ENCODE peak calls at places on chromosomes 7 and 10, in nine cellular contexts. W, U, J, K, L, I, O, D and G are unnamed samples.

GRCh38 chr10:61010863-61011262 is 66.9 kb upstream of the RHOBTB1 start:
- DNase-seq in W (no peak), U (no peak), J (no peak), K (no peak), L (no peak), I (no peak), O (no peak), D (no peak), G (no peak)

GRCh38 chr10:112000466-112000865 is 183.1 kb downstream of the GPAM start:
- DNase-seq in W (no peak), U (no peak), J (no peak), K (no peak), L (no peak), I (no peak), O (no peak), D (no peak), G (no peak)

GRCh38 chr10:61000769-61001730 is 57.1 kb upstream of the RHOBTB1 start:
- DNase-seq in W (peak; percentile 31), U (no peak), J (no peak), K (no peak), L (no peak), I (no peak), O (no peak), D (no peak), G (no peak)

GRCh38 chr10:113089581-113089980 is 139.5 kb downstream of the TCF7L2 start:
- DNase-seq in W (no peak), U (no peak), J (no peak), K (no peak), L (no peak), I (no peak), O (no peak), D (no peak), G (no peak)

GRCh38 chr10:80477813-80478212 is 23.7 kb downstream of the TSPAN14 start:
- DNase-seq in W (no peak), U (no peak), J (peak; percentile 12), K (no peak), L (no peak), I (no peak), O (no peak), D (no peak), G (no peak)

GRCh38 chr10:46514431-46514861 is 42.0 kb downstream of the GPRIN2 start:
- DNase-seq in W (no peak), U (no peak), J (peak; percentile 76), K (no peak), L (no peak), I (no peak), O (no peak), D (no peak), G (no peak)

GRCh38 chr10:43211030-43211429 is 55.8 kb downstream of the RASGEF1A start:
- DNase-seq in W (no peak), U (no peak), J (peak; percentile 72), K (no peak), L (no peak), I (no peak), O (no peak), D (no peak), G (no peak)

GRCh38 chr10:113087082-113088029 is 137.3 kb downstream of the TCF7L2 start:
- DNase-seq in W (peak; percentile 7), U (no peak), J (no peak), K (no peak), L (no peak), I (no peak), O (no peak), D (no peak), G (peak; percentile 96)

GRCh38 chr7:14252458-14252857 is 263.0 kb upstream of the ETV1 start:
- DNase-seq in W (no peak), U (no peak), J (no peak), K (no peak), L (no peak), I (no peak), O (no peak), D (no peak), G (no peak)

GRCh38 chr10:17075510-17075909 is 54.1 kb downstream of the CUBN start:
- DNase-seq in W (no peak), U (no peak), J (no peak), K (no peak), L (no peak), I (no peak), O (no peak), D (no peak), G (peak; percentile 87)

GRCh38 chr10:17199351-17199804 is 2.1 kb downstream of the TRDMT1 start:
- DNase-seq in W (no peak), U (no peak), J (no peak), K (no peak), L (no peak), I (no peak), O (no peak), D (no peak), G (no peak)

GRCh38 chr10:106857728-106858127 is 306.8 kb downstream of the SORCS1 start:
- DNase-seq in W (no peak), U (no peak), J (no peak), K (no peak), L (no peak), I (no peak), O (no peak), D (no peak), G (no peak)